ENCODE peak calls at places on chromosomes 16 and 17, in ten cellular contexts. T, X, W, S, Y, C, O, A, R and G are unnamed samples.

GRCh38 chr16:87583453-87584131 is 18.7 kb upstream of the JPH3 start:
- DNase-seq in X (no peak), R (no peak), Y (no peak), A (no peak), S (peak), W (no peak), C (no peak), O (no peak), T (no peak), G (no peak)

GRCh38 chr17:38560503-38561318 is 45.0 kb downstream of the SRCIN1 start:
- DNase-seq in X (no peak), C (no peak), A (peak), O (no peak), R (peak), S (no peak), W (no peak), Y (no peak), T (no peak), G (no peak)

GRCh38 chr16:760498-761343 is at the start of gene MSLN:
- DNase-seq in A (no peak), Y (no peak), C (no peak), S (peak), O (no peak), X (no peak), W (no peak), R (no peak), T (peak), G (no peak)

GRCh38 chr17:77906377-77906871 is 52.1 kb upstream of the TNRC6C start:
- DNase-seq in T (no peak), O (no peak), W (no peak), S (no peak), A (peak), R (no peak), C (no peak), X (no peak), Y (no peak), G (no peak)

GRCh38 chr17:51640108-51640622 is 379.8 kb downstream of the UTP18 start:
- DNase-seq in W (no peak), T (no peak), C (no peak), A (peak), S (no peak), R (peak), Y (peak), X (no peak), O (peak), G (no peak)

GRCh38 chr17:1577186-1577585 is 14.6 kb upstream of the PITPNA start:
- DNase-seq in Y (peak), S (peak), W (peak), O (no peak), A (peak), C (no peak), T (peak), X (no peak), R (no peak), G (peak)

GRCh38 chr17:76027159-76027839 is at the start of gene EVPL:
- DNase-seq in C (no peak), A (peak), W (no peak), Y (no peak), X (no peak), R (no peak), S (no peak), T (no peak), O (no peak), G (no peak)

GRCh38 chr17:27878776-27879562 is 14.2 kb downstream of the LYRM9 start:
- DNase-seq in W (no peak), A (no peak), X (peak), R (no peak), T (no peak), C (no peak), O (peak), S (no peak), Y (no peak), G (peak)

GRCh38 chr16:28179354-28179753 is 32.4 kb downstream of the XPO6 start:
- DNase-seq in C (no peak), A (no peak), X (no peak), O (no peak), S (no peak), T (peak), Y (no peak), W (no peak), R (no peak), G (no peak)

GRCh38 chr16:3983081-3983520 is 102.6 kb upstream of the CREBBP start:
- DNase-seq in C (no peak), Y (peak), T (peak), X (peak), R (peak), W (peak), O (peak), A (peak), S (peak), G (peak)

GRCh38 chr17:20230924-20231323 is 221.8 kb downstream of the SPECC1 start:
- DNase-seq in S (no peak), A (no peak), T (no peak), W (no peak), O (no peak), R (no peak), C (no peak), X (no peak), Y (no peak), G (no peak)